ENCODE peak calls at places on chromosomes 1 and 21, in four cellular contexts. O is colonic mucosa, V is cardiac fibroblast, B is NCI-H748 treated with DMSO at 0.1 percent for 48 hours. F is an unnamed sample.

GRCh38 chr1:157217486-157217885 is 79.3 kb upstream of the ETV3 start:
- DNase-seq in V (no peak), B (no peak), O (no peak), F (no peak)

GRCh38 chr1:100539836-100540536 is 2.0 kb downstream of the GPR88 start:
- DNase-seq in O (no peak), B (no peak), V (peak), F (no peak)

GRCh38 chr1:89462250-89462649 is 62.4 kb upstream of the LRRC8B start:
- DNase-seq in V (no peak), B (no peak), O (no peak), F (no peak)

GRCh38 chr21:31733521-31734149 is 1.7 kb upstream of the SCAF4 start:
- DNase-seq in B (no peak), O (no peak), V (no peak), F (no peak)

GRCh38 chr1:154614247-154614646 is 6.3 kb upstream of the ADAR start:
- DNase-seq in B (no peak), V (no peak), O (no peak), F (no peak)

GRCh38 chr1:152448095-152448494 is 34.0 kb upstream of the CRNN start:
- DNase-seq in B (no peak), O (no peak), V (no peak), F (no peak)

GRCh38 chr1:7293702-7294630 is 477.1 kb upstream of the VAMP3 start:
- DNase-seq in O (no peak), V (no peak), B (no peak), F (no peak)

GRCh38 chr1:61873581-61873980 is 131.3 kb downstream of the PATJ start:
- DNase-seq in V (no peak), O (no peak), B (no peak), F (no peak)

GRCh38 chr1:244012232-244012631 is 38.9 kb upstream of the ZBTB18 start:
- DNase-seq in B (no peak), V (peak), O (no peak), F (peak)

GRCh38 chr21:25313891-25314646 is 293.2 kb downstream of the MRPL39 start:
- DNase-seq in V (peak), O (no peak), B (peak), F (no peak)

GRCh38 chr1:91091812-91092211 is 70.0 kb upstream of the ZNF644 start:
- DNase-seq in B (peak), V (no peak), O (no peak), F (no peak)

GRCh38 chr1:39065542-39065941 is 39.4 kb downstream of the NDUFS5 start:
- DNase-seq in O (peak), B (no peak), V (no peak), F (peak)

GRCh38 chr1:183970516-183971300 is 66.8 kb downstream of the COLGALT2 start:
- DNase-seq in B (no peak), V (no peak), O (no peak), F (no peak)

GRCh38 chr1:151288502-151288901 is 6.4 kb downstream of the ZNF687 start:
- DNase-seq in V (no peak), O (no peak), B (no peak), F (no peak)

GRCh38 chr1:117571496-117571895 is 34.4 kb upstream of the TENT5C start:
- DNase-seq in V (no peak), O (peak), B (no peak), F (no peak)

GRCh38 chr1:95572002-95572401 is 338.0 kb downstream of the RWDD3 start:
- DNase-seq in B (no peak), V (no peak), O (no peak), F (no peak)